ENCODE peak calls at places on chromosome 6, in ten cellular contexts. Q is body of pancreas, B is ovary, S is tibial nerve, A is uterus, G is right lobe of liver, P is adrenal gland, Z is stomach, E is Peyer's patch, R is sigmoid colon. O is an unnamed sample.

GRCh38 chr6:168247456-168248147 is 72.0 kb downstream of the DACT2 start:
- DNase-seq in Q (peak; percentile 82), B (no peak), S (peak; percentile 51), A (no peak), G (peak; percentile 79), P (no peak), Z (peak; percentile 68), E (peak; percentile 81), R (no peak), O (peak; percentile 41)

GRCh38 chr6:51613558-51613957 is 473.9 kb downstream of the PKHD1 start:
- DNase-seq in Q (no peak), B (no peak), S (no peak), A (no peak), G (no peak), P (no peak), Z (no peak), E (no peak), R (no peak), O (no peak)

GRCh38 chr6:87623248-87623647 is 33.3 kb downstream of the ORC3 start:
- DNase-seq in Q (no peak), B (no peak), S (no peak), A (no peak), G (no peak), P (no peak), Z (no peak), E (no peak), R (no peak), O (no peak)

GRCh38 chr6:149334201-149334600 is 16.7 kb downstream of the TAB2 start:
- DNase-seq in Q (no peak), B (no peak), S (no peak), A (no peak), G (no peak), P (no peak), Z (no peak), E (no peak), R (no peak), O (no peak)

GRCh38 chr6:169167581-169168301 is 85.9 kb downstream of the THBS2 start:
- DNase-seq in Q (peak; percentile 50), B (peak; percentile 50), S (no peak), A (peak; percentile 52), G (no peak), P (no peak), Z (peak; percentile 13), E (no peak), R (peak; percentile 56), O (no peak)

GRCh38 chr6:155791891-155792290 is 336.3 kb upstream of the NOX3 start:
- DNase-seq in Q (no peak), B (no peak), S (no peak), A (no peak), G (no peak), P (no peak), Z (no peak), E (no peak), R (no peak), O (no peak)

GRCh38 chr6:170056329-170056728 is 234.5 kb downstream of the DLL1 start:
- DNase-seq in Q (no peak), B (peak; percentile 0), S (no peak), A (no peak), G (peak; percentile 14), P (no peak), Z (no peak), E (peak; percentile 43), R (peak; percentile 42), O (no peak)

GRCh38 chr6:114304304-114304887 is 38.4 kb downstream of the HS3ST5 start:
- DNase-seq in Q (no peak), B (no peak), S (no peak), A (no peak), G (no peak), P (no peak), Z (no peak), E (no peak), R (no peak), O (no peak)

GRCh38 chr6:28922841-28923317 is 906 bp downstream of the TRIM27 start:
- DNase-seq in Q (peak; percentile 58), B (no peak), S (peak; percentile 27), A (peak; percentile 29), G (peak; percentile 64), P (peak; percentile 51), Z (peak; percentile 38), E (no peak), R (no peak), O (peak; percentile 34)

GRCh38 chr6:3418521-3419060 is 38.3 kb downstream of the SLC22A23 start:
- DNase-seq in Q (peak; percentile 74), B (no peak), S (no peak), A (no peak), G (no peak), P (no peak), Z (peak; percentile 81), E (no peak), R (no peak), O (no peak)

GRCh38 chr6:129886401-129887155 is 25.5 kb upstream of the TMEM244 start:
- DNase-seq in Q (no peak), B (no peak), S (no peak), A (no peak), G (no peak), P (no peak), Z (no peak), E (no peak), R (no peak), O (no peak)
- TF ChIP-seq CTCF in Q (no peak), B (no peak), S (no peak), A (no peak), G (no peak), P (no peak), Z (no peak), E (no peak), R (no peak), O (no peak)

GRCh38 chr6:11648436-11648775 is 110.9 kb downstream of the TMEM170B start:
- DNase-seq in Q (no peak), B (no peak), S (no peak), A (no peak), G (no peak), P (no peak), Z (no peak), E (no peak), R (no peak), O (no peak)
- TF ChIP-seq POLR2A in Q (no peak), B (no peak), S (no peak), A (no peak), G (no peak), P (no peak), Z (no peak), E (no peak), R (no peak), O (no peak)

GRCh38 chr6:34055223-34055933 is 90.5 kb downstream of the GRM4 start:
- DNase-seq in Q (peak; percentile 57), B (peak; percentile 34), S (peak; percentile 20), A (peak; percentile 46), G (peak; percentile 45), P (peak; percentile 33), Z (peak; percentile 62), E (peak; percentile 78), R (peak; percentile 72), O (no peak)

GRCh38 chr6:34053721-34054120 is 92.2 kb downstream of the GRM4 start:
- DNase-seq in Q (peak; percentile 5), B (no peak), S (no peak), A (no peak), G (no peak), P (no peak), Z (no peak), E (no peak), R (no peak), O (no peak)

GRCh38 chr6:34057191-34057590 is 88.7 kb downstream of the GRM4 start:
- DNase-seq in Q (no peak), B (no peak), S (no peak), A (no peak), G (no peak), P (no peak), Z (no peak), E (no peak), R (no peak), O (no peak)

GRCh38 chr6:34057790-34058189 is 88.1 kb downstream of the GRM4 start:
- DNase-seq in Q (no peak), B (no peak), S (no peak), A (no peak), G (no peak), P (no peak), Z (no peak), E (no peak), R (no peak), O (no peak)

GRCh38 chr6:34056301-34056700 is 89.6 kb downstream of the GRM4 start:
- DNase-seq in Q (peak; percentile 42), B (peak; percentile 73), S (peak; percentile 50), A (peak; percentile 80), G (no peak), P (peak; percentile 33), Z (peak; percentile 72), E (peak; percentile 69), R (peak; percentile 84), O (peak; percentile 25)
- H3K4me3 ChIP-seq in Q (no peak overlapping the region), B (peak overlapping the region; percentile 1), S (peak overlapping the region; percentile 34), A (peak overlapping the region; percentile 25), G (no peak overlapping the region), P (no peak overlapping the region), Z (peak overlapping the region; percentile 7), E (peak overlapping the region; percentile 4), R (no peak overlapping the region), O (no peak overlapping the region)

GRCh38 chr6:111802720-111803119 is 70.5 kb downstream of the FYN start:
- DNase-seq in Q (no peak), B (no peak), S (no peak), A (no peak), G (no peak), P (no peak), Z (no peak), E (no peak), R (no peak), O (no peak)

GRCh38 chr6:111805511-111806181 is 67.6 kb downstream of the FYN start:
- DNase-seq in Q (no peak), B (no peak), S (no peak), A (no peak), G (no peak), P (no peak), Z (no peak), E (no peak), R (no peak), O (no peak)

GRCh38 chr6:111803804-111804203 is 69.4 kb downstream of the FYN start:
- DNase-seq in Q (no peak), B (no peak), S (no peak), A (no peak), G (no peak), P (no peak), Z (no peak), E (no peak), R (no peak), O (no peak)

GRCh38 chr6:111803384-111803783 is 69.9 kb downstream of the FYN start:
- DNase-seq in Q (no peak), B (no peak), S (no peak), A (no peak), G (no peak), P (no peak), Z (no peak), E (no peak), R (no peak), O (no peak)

DNA sequence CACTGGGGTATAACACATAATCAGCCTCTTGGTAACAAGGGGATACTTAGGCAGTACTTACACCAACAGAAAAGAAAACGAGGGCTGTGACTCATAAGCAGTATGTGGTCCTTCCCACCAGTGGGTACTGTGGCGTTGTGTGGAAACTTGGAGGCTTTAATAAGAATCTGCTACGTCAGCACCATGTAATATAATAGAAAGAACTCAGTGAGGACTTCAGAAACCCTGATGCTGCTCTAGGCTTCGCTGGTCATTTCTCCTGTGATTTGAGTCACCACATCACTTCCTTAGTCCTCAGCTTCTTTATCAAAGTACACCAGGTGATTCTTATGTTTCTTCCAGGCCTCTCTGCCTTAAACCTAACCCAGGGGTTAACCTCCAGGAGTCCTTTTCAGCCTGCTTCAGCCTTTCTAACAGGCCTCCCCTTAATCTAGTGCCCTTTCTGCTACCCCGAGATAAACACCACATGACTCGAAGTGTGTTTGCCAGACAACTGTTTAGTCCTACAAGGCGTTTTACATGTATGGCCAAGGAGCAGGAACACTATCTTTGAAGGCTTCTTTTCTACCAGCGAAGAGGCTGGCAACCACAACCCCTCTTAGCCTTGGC is 68.5 kb downstream of the FYN start:
- DNase-seq in Q (peak; percentile 41), B (no peak), S (no peak), A (peak; percentile 44), G (no peak), P (no peak), Z (peak; percentile 36), E (peak; percentile 80), R (no peak), O (no peak)
- TF ChIP-seq CTCF in Q (no peak), B (no peak), S (no peak), A (no peak), G (no peak), P (no peak), Z (no peak), E (no peak), R (no peak), O (no peak)